ENCODE peak calls at places on chromosomes 1 and 21, in five cellular contexts. One of them, this sample, is unnamed.

GRCh38 chr1:234689236-234689635 is 79.3 kb upstream of the IRF2BP2 start:
- DNase-seq in NCI-H345: no peak
- DNase-seq in SW 1271: no peak
- DNase-seq in SK-N-SH: no peak
- DNase-seq in mucosa of gallbladder: no peak
- DNase-seq in this sample: no peak

GRCh38 chr1:84758968-84759491 is 68.8 kb upstream of the SSX2IP start:
- DNase-seq in mucosa of gallbladder: no peak
- DNase-seq in SW 1271: no peak
- DNase-seq in SK-N-SH: no peak
- DNase-seq in NCI-H345: peak
- DNase-seq in this sample: no peak

GRCh38 chr1:93251966-93252365 is 71.4 kb downstream of the CCDC18 start:
- DNase-seq in mucosa of gallbladder: no peak
- DNase-seq in NCI-H345: no peak
- DNase-seq in SW 1271: no peak
- DNase-seq in SK-N-SH: no peak
- DNase-seq in this sample: no peak

GRCh38 chr1:22652881-22653316 is at the start of gene C1QB:
- DNase-seq in NCI-H345: no peak
- DNase-seq in SW 1271: no peak
- DNase-seq in mucosa of gallbladder: peak
- DNase-seq in SK-N-SH: no peak
- DNase-seq in this sample: no peak

GRCh38 chr21:42193131-42193671 is 25.7 kb upstream of the ABCG1 start:
- DNase-seq in NCI-H345: no peak
- DNase-seq in SK-N-SH: no peak
- DNase-seq in SW 1271: no peak
- DNase-seq in mucosa of gallbladder: peak
- DNase-seq in this sample: peak

GRCh38 chr1:199122532-199123311 is 483.9 kb downstream of the PTPRC start:
- DNase-seq in SW 1271: no peak
- DNase-seq in mucosa of gallbladder: no peak
- DNase-seq in NCI-H345: no peak
- DNase-seq in SK-N-SH: no peak
- DNase-seq in this sample: no peak

GRCh38 chr1:8315573-8316475 is 2.1 kb upstream of the SLC45A1 start:
- DNase-seq in mucosa of gallbladder: no peak
- DNase-seq in SK-N-SH: peak
- DNase-seq in SW 1271: no peak
- DNase-seq in NCI-H345: no peak
- DNase-seq in this sample: no peak

GRCh38 chr1:206801467-206801866 is 29.2 kb upstream of the IL10 start:
- DNase-seq in SK-N-SH: no peak
- DNase-seq in NCI-H345: no peak
- DNase-seq in mucosa of gallbladder: no peak
- DNase-seq in SW 1271: no peak
- DNase-seq in this sample: no peak

GRCh38 chr1:6123083-6123482 is 57.0 kb downstream of the CHD5 start:
- DNase-seq in SW 1271: no peak
- DNase-seq in mucosa of gallbladder: no peak
- DNase-seq in NCI-H345: no peak
- DNase-seq in SK-N-SH: no peak
- DNase-seq in this sample: no peak

GRCh38 chr1:231959225-231959884 is 332.8 kb downstream of the DISC1 start:
- DNase-seq in mucosa of gallbladder: no peak
- DNase-seq in NCI-H345: no peak
- DNase-seq in SW 1271: no peak
- DNase-seq in SK-N-SH: peak
- DNase-seq in this sample: no peak

GRCh38 chr1:30331415-30332065 is 391.8 kb downstream of the MATN1 start:
- DNase-seq in SK-N-SH: no peak
- DNase-seq in SW 1271: no peak
- DNase-seq in NCI-H345: no peak
- DNase-seq in mucosa of gallbladder: peak
- DNase-seq in this sample: no peak

GRCh38 chr1:47491341-47491753 is 53.5 kb downstream of the FOXD2 start:
- DNase-seq in SK-N-SH: no peak
- DNase-seq in NCI-H345: no peak
- DNase-seq in SW 1271: no peak
- DNase-seq in mucosa of gallbladder: no peak
- DNase-seq in this sample: no peak

GRCh38 chr1:219661464-219662092 is 48.7 kb upstream of the ZC3H11B start:
- DNase-seq in SW 1271: no peak
- DNase-seq in SK-N-SH: no peak
- DNase-seq in NCI-H345: no peak
- DNase-seq in mucosa of gallbladder: no peak
- DNase-seq in this sample: no peak

GRCh38 chr1:153608742-153609584 is 4.0 kb downstream of the S100A16 start:
- DNase-seq in SW 1271: peak
- DNase-seq in SK-N-SH: no peak
- DNase-seq in NCI-H345: no peak
- DNase-seq in mucosa of gallbladder: peak
- DNase-seq in this sample: no peak

GRCh38 chr1:11925938-11926292 is 312 bp downstream of the KIAA2013 start:
- DNase-seq in SK-N-SH: no peak
- DNase-seq in mucosa of gallbladder: no peak
- DNase-seq in SW 1271: no peak
- DNase-seq in NCI-H345: no peak
- DNase-seq in this sample: no peak

GRCh38 chr1:71834570-71835441 is 447.5 kb downstream of the NEGR1 start:
- DNase-seq in SW 1271: no peak
- DNase-seq in mucosa of gallbladder: no peak
- DNase-seq in SK-N-SH: no peak
- DNase-seq in NCI-H345: no peak
- DNase-seq in this sample: no peak

GRCh38 chr1:55938376-55938850 is 641.0 kb downstream of the PLPP3 start:
- DNase-seq in SK-N-SH: no peak
- DNase-seq in SW 1271: no peak
- DNase-seq in NCI-H345: peak
- DNase-seq in mucosa of gallbladder: no peak
- DNase-seq in this sample: no peak